ENCODE peak calls at places on chromosomes 12 and 14, in eight cellular contexts. One of them, this sample, is unnamed.

GRCh38 chr12:6450869-6451347 is 934 bp upstream of the TAPBPL start:
- DNase-seq in T-cell: no peak
- DNase-seq in nucleus accumbens: peak; percentile 75
- DNase-seq in DMS153: no peak
- DNase-seq in omental fat pad: no peak
- DNase-seq in stomach: no peak
- DNase-seq in CD8-positive, alpha-beta T cell: no peak
- DNase-seq in nephron progenitor cell: no peak
- DNase-seq in this sample: no peak

GRCh38 chr12:41521872-41522379 is 333.8 kb downstream of the PDZRN4 start:
- DNase-seq in T-cell: no peak
- DNase-seq in nucleus accumbens: no peak
- DNase-seq in DMS153: peak; percentile 26
- DNase-seq in omental fat pad: no peak
- DNase-seq in stomach: no peak
- DNase-seq in CD8-positive, alpha-beta T cell: no peak
- DNase-seq in nephron progenitor cell: no peak
- DNase-seq in this sample: no peak

GRCh38 chr12:126384029-126384564 is 1318.9 kb downstream of the AACS start:
- DNase-seq in T-cell: no peak
- DNase-seq in nucleus accumbens: no peak
- DNase-seq in DMS153: peak; percentile 43
- DNase-seq in omental fat pad: no peak
- DNase-seq in stomach: no peak
- DNase-seq in CD8-positive, alpha-beta T cell: no peak
- DNase-seq in nephron progenitor cell: no peak
- DNase-seq in this sample: no peak

GRCh38 chr14:89303452-89304435 is 113.3 kb downstream of the FOXN3 start:
- DNase-seq in T-cell: peak; percentile 39
- DNase-seq in nucleus accumbens: no peak
- DNase-seq in DMS153: peak; percentile 98
- DNase-seq in omental fat pad: peak; percentile 33
- DNase-seq in stomach: peak; percentile 36
- DNase-seq in CD8-positive, alpha-beta T cell: no peak
- DNase-seq in nephron progenitor cell: peak; percentile 14
- DNase-seq in this sample: no peak

GRCh38 chr12:53231859-53232640 is at the start of gene RARG:
- DNase-seq in T-cell: peak; percentile 47
- DNase-seq in nucleus accumbens: peak; percentile 25
- DNase-seq in DMS153: no peak
- DNase-seq in omental fat pad: no peak
- DNase-seq in stomach: peak; percentile 63
- DNase-seq in CD8-positive, alpha-beta T cell: peak; percentile 56
- DNase-seq in nephron progenitor cell: peak; percentile 66
- DNase-seq in this sample: peak; percentile 56

GRCh38 chr12:109989380-109989779 is 6.8 kb downstream of the GIT2 start:
- DNase-seq in T-cell: no peak
- DNase-seq in nucleus accumbens: no peak
- DNase-seq in DMS153: no peak
- DNase-seq in omental fat pad: no peak
- DNase-seq in stomach: no peak
- DNase-seq in CD8-positive, alpha-beta T cell: no peak
- DNase-seq in nephron progenitor cell: no peak
- DNase-seq in this sample: no peak

GRCh38 chr12:106956048-106956935 is 585 bp downstream of the TMEM263 start:
- DNase-seq in T-cell: peak; percentile 49
- DNase-seq in nucleus accumbens: peak; percentile 70
- DNase-seq in DMS153: peak; percentile 46
- DNase-seq in omental fat pad: peak; percentile 34
- DNase-seq in stomach: peak; percentile 67
- DNase-seq in CD8-positive, alpha-beta T cell: peak; percentile 41
- DNase-seq in nephron progenitor cell: peak; percentile 56
- DNase-seq in this sample: peak; percentile 46

GRCh38 chr14:69547701-69548348 is 26.8 kb downstream of the CCDC177 start:
- DNase-seq in T-cell: no peak
- DNase-seq in nucleus accumbens: no peak
- DNase-seq in DMS153: no peak
- DNase-seq in omental fat pad: no peak
- DNase-seq in stomach: no peak
- DNase-seq in CD8-positive, alpha-beta T cell: no peak
- DNase-seq in nephron progenitor cell: peak; percentile 82
- DNase-seq in this sample: no peak

GRCh38 chr14:102512713-102513373 is 3.3 kb upstream of the ANKRD9 start:
- DNase-seq in T-cell: no peak
- DNase-seq in nucleus accumbens: no peak
- DNase-seq in DMS153: no peak
- DNase-seq in omental fat pad: no peak
- DNase-seq in stomach: no peak
- DNase-seq in CD8-positive, alpha-beta T cell: no peak
- DNase-seq in nephron progenitor cell: no peak
- DNase-seq in this sample: no peak

GRCh38 chr14:96911499-96912130 is 114.4 kb downstream of the VRK1 start:
- DNase-seq in T-cell: no peak
- DNase-seq in nucleus accumbens: no peak
- DNase-seq in DMS153: no peak
- DNase-seq in omental fat pad: no peak
- DNase-seq in stomach: no peak
- DNase-seq in CD8-positive, alpha-beta T cell: no peak
- DNase-seq in nephron progenitor cell: no peak
- DNase-seq in this sample: no peak

GRCh38 chr14:73728106-73729014 is 14.2 kb upstream of the PNMA1 start:
- DNase-seq in T-cell: peak; percentile 63
- DNase-seq in nucleus accumbens: peak; percentile 76
- DNase-seq in DMS153: peak; percentile 57
- DNase-seq in omental fat pad: peak; percentile 84
- DNase-seq in stomach: peak; percentile 91
- DNase-seq in CD8-positive, alpha-beta T cell: peak; percentile 92
- DNase-seq in nephron progenitor cell: peak; percentile 94
- DNase-seq in this sample: peak; percentile 85

GRCh38 chr14:62269204-62269603 is 507.0 kb downstream of the SNAPC1 start:
- DNase-seq in T-cell: no peak
- DNase-seq in nucleus accumbens: no peak
- DNase-seq in DMS153: no peak
- DNase-seq in omental fat pad: no peak
- DNase-seq in stomach: no peak
- DNase-seq in CD8-positive, alpha-beta T cell: no peak
- DNase-seq in nephron progenitor cell: no peak
- DNase-seq in this sample: no peak

GRCh38 chr14:54572316-54572715 is 5.4 kb downstream of the SAMD4A start:
- DNase-seq in T-cell: no peak
- DNase-seq in nucleus accumbens: no peak
- DNase-seq in DMS153: no peak
- DNase-seq in omental fat pad: no peak
- DNase-seq in stomach: no peak
- DNase-seq in CD8-positive, alpha-beta T cell: no peak
- DNase-seq in nephron progenitor cell: no peak
- DNase-seq in this sample: no peak

GRCh38 chr14:100486025-100486828 is 101.0 kb downstream of the BEGAIN start:
- DNase-seq in T-cell: no peak
- DNase-seq in nucleus accumbens: no peak
- DNase-seq in DMS153: peak; percentile 30
- DNase-seq in omental fat pad: no peak
- DNase-seq in stomach: peak; percentile 45
- DNase-seq in CD8-positive, alpha-beta T cell: peak; percentile 51
- DNase-seq in nephron progenitor cell: peak; percentile 98
- DNase-seq in this sample: peak; percentile 55

GRCh38 chr12:29611906-29612305 is 114.4 kb upstream of the OVCH1 start:
- DNase-seq in T-cell: no peak
- DNase-seq in nucleus accumbens: no peak
- DNase-seq in DMS153: no peak
- DNase-seq in omental fat pad: no peak
- DNase-seq in stomach: no peak
- DNase-seq in CD8-positive, alpha-beta T cell: no peak
- DNase-seq in nephron progenitor cell: no peak
- DNase-seq in this sample: no peak

GRCh38 chr14:69901113-69901951 is 22.1 kb downstream of the SMOC1 start:
- DNase-seq in T-cell: no peak
- DNase-seq in nucleus accumbens: no peak
- DNase-seq in DMS153: no peak
- DNase-seq in omental fat pad: no peak
- DNase-seq in stomach: no peak
- DNase-seq in CD8-positive, alpha-beta T cell: no peak
- DNase-seq in nephron progenitor cell: no peak
- DNase-seq in this sample: no peak

This sample was measured in T-helper 1 cell.